ENCODE peak calls at places on chromosomes 16 and 17, in four cellular contexts. W is HAP-1, I is T-helper 1 cell, S is A549. Z is an unnamed sample.

GRCh38 chr16:27556471-27556870 is 6.5 kb downstream of the KATNIP start:
- DNase-seq in S (no peak), I (no peak), W (no peak), Z (no peak)

GRCh38 chr16:56729736-56730662 is at the start of gene NUP93:
- DNase-seq in I (peak), W (peak), S (peak), Z (peak)

GRCh38 chr17:72363336-72363620 is 242.5 kb downstream of the SOX9 start:
- DNase-seq in S (no peak), W (no peak), I (no peak), Z (no peak)

GRCh38 chr16:48609453-48610023 is 442 bp downstream of the N4BP1 start:
- DNase-seq in W (peak), I (no peak), S (peak), Z (peak)

GRCh38 chr16:85471469-85472431 is 141.4 kb upstream of the GSE1 start:
- DNase-seq in I (no peak), W (no peak), S (no peak), Z (no peak)

GRCh38 chr17:63483655-63484575 is 7.1 kb downstream of the ACE start:
- DNase-seq in I (no peak), S (no peak), W (no peak), Z (no peak)

GRCh38 chr16:21628196-21628726 is 24.1 kb downstream of the IGSF6 start:
- DNase-seq in S (no peak), I (no peak), W (no peak), Z (no peak)

GRCh38 chr17:30340957-30341356 is 7.1 kb upstream of the TMIGD1 start:
- DNase-seq in W (no peak), S (no peak), I (no peak), Z (no peak)

GRCh38 chr16:27258241-27258734 is 10.3 kb downstream of the NSMCE1 start:
- DNase-seq in S (no peak), I (no peak), W (no peak), Z (no peak)

GRCh38 chr16:87701505-87701921 is 64.3 kb downstream of the KLHDC4 start:
- DNase-seq in S (no peak), W (no peak), I (no peak), Z (no peak)